ENCODE peak calls at places on chromosomes 13 and 19, in nine cellular contexts. One of them, this sample, is unnamed.

GRCh38 chr19:47699360-47699917 is 13.8 kb upstream of the EHD2 start:
- DNase-seq in hepatocyte: peak
- DNase-seq in uterus: no peak
- DNase-seq in stimulated activated CD8-positive, alpha-beta memory T cell treated with anti-CD3 and anti-CD28 coated beads, Interleukin-4, amount 100 ng/mL, for 4 hours: peak
- DNase-seq in CD4-positive, alpha-beta memory T cell: peak
- DNase-seq in HS-5: no peak
- DNase-seq in AG04450: no peak
- DNase-seq in fibroblast of pulmonary artery: peak
- DNase-seq in activated effector memory CD4-positive, alpha-beta T cell treated with Interleukin-2 at 50 U/mL for 16 hours: peak
- DNase-seq in this sample: no peak

GRCh38 chr13:26486550-26486949 is 70.9 kb upstream of the WASF3 start:
- DNase-seq in activated effector memory CD4-positive, alpha-beta T cell treated with Interleukin-2 at 50 U/mL for 16 hours: no peak
- DNase-seq in HS-5: no peak
- DNase-seq in hepatocyte: no peak
- DNase-seq in CD4-positive, alpha-beta memory T cell: no peak
- DNase-seq in stimulated activated CD8-positive, alpha-beta memory T cell treated with anti-CD3 and anti-CD28 coated beads, Interleukin-4, amount 100 ng/mL, for 4 hours: no peak
- DNase-seq in AG04450: no peak
- DNase-seq in fibroblast of pulmonary artery: no peak
- DNase-seq in uterus: peak
- DNase-seq in this sample: no peak

GRCh38 chr19:46896076-46896794 is 35.4 kb downstream of the ARHGAP35 start:
- DNase-seq in uterus: no peak
- DNase-seq in CD4-positive, alpha-beta memory T cell: no peak
- DNase-seq in HS-5: no peak
- DNase-seq in hepatocyte: no peak
- DNase-seq in stimulated activated CD8-positive, alpha-beta memory T cell treated with anti-CD3 and anti-CD28 coated beads, Interleukin-4, amount 100 ng/mL, for 4 hours: no peak
- DNase-seq in fibroblast of pulmonary artery: no peak
- DNase-seq in activated effector memory CD4-positive, alpha-beta T cell treated with Interleukin-2 at 50 U/mL for 16 hours: no peak
- DNase-seq in AG04450: no peak
- DNase-seq in this sample: no peak

GRCh38 chr19:6718741-6719539 is 1.5 kb downstream of the C3 start:
- DNase-seq in stimulated activated CD8-positive, alpha-beta memory T cell treated with anti-CD3 and anti-CD28 coated beads, Interleukin-4, amount 100 ng/mL, for 4 hours: no peak
- DNase-seq in uterus: no peak
- DNase-seq in activated effector memory CD4-positive, alpha-beta T cell treated with Interleukin-2 at 50 U/mL for 16 hours: no peak
- DNase-seq in AG04450: no peak
- DNase-seq in CD4-positive, alpha-beta memory T cell: peak
- DNase-seq in fibroblast of pulmonary artery: peak
- DNase-seq in hepatocyte: peak
- DNase-seq in HS-5: no peak
- DNase-seq in this sample: peak

GRCh38 chr13:58682616-58683015 is 1051.1 kb downstream of the PCDH17 start:
- DNase-seq in HS-5: no peak
- DNase-seq in stimulated activated CD8-positive, alpha-beta memory T cell treated with anti-CD3 and anti-CD28 coated beads, Interleukin-4, amount 100 ng/mL, for 4 hours: no peak
- DNase-seq in uterus: no peak
- DNase-seq in AG04450: no peak
- DNase-seq in hepatocyte: no peak
- DNase-seq in CD4-positive, alpha-beta memory T cell: no peak
- DNase-seq in activated effector memory CD4-positive, alpha-beta T cell treated with Interleukin-2 at 50 U/mL for 16 hours: no peak
- DNase-seq in fibroblast of pulmonary artery: no peak
- DNase-seq in this sample: no peak

GRCh38 chr13:29593605-29594297 is 1.7 kb downstream of the SLC7A1 start:
- DNase-seq in HS-5: no peak
- DNase-seq in stimulated activated CD8-positive, alpha-beta memory T cell treated with anti-CD3 and anti-CD28 coated beads, Interleukin-4, amount 100 ng/mL, for 4 hours: no peak
- DNase-seq in fibroblast of pulmonary artery: no peak
- DNase-seq in activated effector memory CD4-positive, alpha-beta T cell treated with Interleukin-2 at 50 U/mL for 16 hours: no peak
- DNase-seq in uterus: no peak
- DNase-seq in AG04450: no peak
- DNase-seq in hepatocyte: no peak
- DNase-seq in CD4-positive, alpha-beta memory T cell: no peak
- DNase-seq in this sample: no peak

GRCh38 chr19:37954421-37954874 is 47.4 kb downstream of the SIPA1L3 start:
- DNase-seq in AG04450: no peak
- DNase-seq in activated effector memory CD4-positive, alpha-beta T cell treated with Interleukin-2 at 50 U/mL for 16 hours: no peak
- DNase-seq in CD4-positive, alpha-beta memory T cell: no peak
- DNase-seq in fibroblast of pulmonary artery: no peak
- DNase-seq in HS-5: no peak
- DNase-seq in uterus: no peak
- DNase-seq in hepatocyte: no peak
- DNase-seq in stimulated activated CD8-positive, alpha-beta memory T cell treated with anti-CD3 and anti-CD28 coated beads, Interleukin-4, amount 100 ng/mL, for 4 hours: no peak
- DNase-seq in this sample: no peak

GRCh38 chr19:18155095-18156087 is 2.4 kb downstream of the PIK3R2 start:
- DNase-seq in stimulated activated CD8-positive, alpha-beta memory T cell treated with anti-CD3 and anti-CD28 coated beads, Interleukin-4, amount 100 ng/mL, for 4 hours: no peak
- DNase-seq in hepatocyte: peak
- DNase-seq in uterus: no peak
- DNase-seq in CD4-positive, alpha-beta memory T cell: no peak
- DNase-seq in HS-5: no peak
- DNase-seq in activated effector memory CD4-positive, alpha-beta T cell treated with Interleukin-2 at 50 U/mL for 16 hours: no peak
- DNase-seq in fibroblast of pulmonary artery: no peak
- DNase-seq in AG04450: no peak
- DNase-seq in this sample: no peak

GRCh38 chr13:24267283-24267682 is 42.1 kb upstream of the C1QTNF9 start:
- DNase-seq in AG04450: no peak
- DNase-seq in CD4-positive, alpha-beta memory T cell: peak
- DNase-seq in uterus: peak
- DNase-seq in activated effector memory CD4-positive, alpha-beta T cell treated with Interleukin-2 at 50 U/mL for 16 hours: no peak
- DNase-seq in HS-5: no peak
- DNase-seq in fibroblast of pulmonary artery: no peak
- DNase-seq in hepatocyte: no peak
- DNase-seq in stimulated activated CD8-positive, alpha-beta memory T cell treated with anti-CD3 and anti-CD28 coated beads, Interleukin-4, amount 100 ng/mL, for 4 hours: no peak
- DNase-seq in this sample: no peak

GRCh38 chr13:29909975-29910674 is 59.7 kb upstream of the UBL3 start:
- DNase-seq in activated effector memory CD4-positive, alpha-beta T cell treated with Interleukin-2 at 50 U/mL for 16 hours: no peak
- DNase-seq in uterus: no peak
- DNase-seq in stimulated activated CD8-positive, alpha-beta memory T cell treated with anti-CD3 and anti-CD28 coated beads, Interleukin-4, amount 100 ng/mL, for 4 hours: no peak
- DNase-seq in AG04450: no peak
- DNase-seq in CD4-positive, alpha-beta memory T cell: no peak
- DNase-seq in HS-5: no peak
- DNase-seq in hepatocyte: no peak
- DNase-seq in fibroblast of pulmonary artery: peak
- DNase-seq in this sample: no peak

This sample was measured in CD14-positive monocyte.